ENCODE peak calls at places on chromosomes 4 and X, in ten cellular contexts. F is upper lobe of left lung, K is breast epithelium, R is H1, W is HCT116, C is suprapubic skin, Z is esophagus muscularis mucosa, X is K562, H is sigmoid colon, E is stomach. Q is an unnamed sample.

GRCh38 chr4:112002301-112002700 is 143.0 kb upstream of the FAM241A start:
- DNase-seq in F (no peak), K (no peak), R (no peak), W (no peak), C (no peak), Z (no peak), X (no peak), H (no peak), E (no peak), Q (no peak)

GRCh38 chr4:137394000-137394399 is 138.3 kb downstream of the PCDH18 start:
- DNase-seq in F (no peak), K (no peak), R (no peak), W (no peak), C (no peak), Z (no peak), X (no peak), H (no peak), E (no peak), Q (no peak)

GRCh38 chr4:16165931-16166330 is 60.3 kb downstream of the TAPT1 start:
- DNase-seq in F (no peak), K (no peak), R (no peak), W (no peak), C (no peak), Z (no peak), X (no peak), H (no peak), E (no peak), Q (no peak)

GRCh38 chr4:77651820-77652219 is 46.2 kb downstream of the CXCL13 start:
- DNase-seq in F (no peak), K (no peak), R (no peak), W (no peak), C (no peak), Z (no peak), X (no peak), H (no peak), E (no peak), Q (no peak)

GRCh38 chrX:23668335-23668734 is 1.0 kb downstream of the PRDX4 start:
- DNase-seq in F (no peak), K (no peak), R (no peak), W (no peak), C (no peak), Z (no peak), X (peak), H (no peak), E (no peak), Q (no peak)

GRCh38 chr4:183241322-183241640 is 78.8 kb downstream of the CLDN22 start:
- DNase-seq in F (no peak), K (no peak), R (no peak), W (peak), C (no peak), Z (no peak), X (peak), H (no peak), E (no peak), Q (no peak)

GRCh38 chrX:69546978-69547377 is 42.9 kb downstream of the NALF2 start:
- DNase-seq in F (no peak), K (no peak), R (no peak), W (no peak), C (no peak), Z (no peak), X (no peak), H (no peak), E (no peak), Q (no peak)

GRCh38 chr4:53908661-53909078 is 155.7 kb downstream of the CHIC2 start:
- DNase-seq in F (peak), K (no peak), R (no peak), W (peak), C (no peak), Z (no peak), X (peak), H (peak), E (peak), Q (peak)

GRCh38 chrX:136028383-136028984 is 43.2 kb downstream of the SLC9A6 start:
- DNase-seq in F (no peak), K (no peak), R (no peak), W (peak), C (no peak), Z (no peak), X (peak), H (no peak), E (no peak), Q (peak)

GRCh38 chr4:11768251-11768972 is 339.7 kb upstream of the HS3ST1 start:
- DNase-seq in F (no peak), K (no peak), R (no peak), W (no peak), C (no peak), Z (no peak), X (no peak), H (no peak), E (no peak), Q (no peak)

GRCh38 chr4:85932371-85933305 is 427.2 kb downstream of the MAPK10 start:
- DNase-seq in F (peak), K (no peak), R (no peak), W (no peak), C (no peak), Z (no peak), X (no peak), H (no peak), E (peak), Q (no peak)

GRCh38 chr4:102139932-102140331 is 205.3 kb downstream of the SLC39A8 start:
- DNase-seq in F (no peak), K (no peak), R (no peak), W (peak), C (no peak), Z (no peak), X (no peak), H (no peak), E (no peak), Q (no peak)

DNA sequence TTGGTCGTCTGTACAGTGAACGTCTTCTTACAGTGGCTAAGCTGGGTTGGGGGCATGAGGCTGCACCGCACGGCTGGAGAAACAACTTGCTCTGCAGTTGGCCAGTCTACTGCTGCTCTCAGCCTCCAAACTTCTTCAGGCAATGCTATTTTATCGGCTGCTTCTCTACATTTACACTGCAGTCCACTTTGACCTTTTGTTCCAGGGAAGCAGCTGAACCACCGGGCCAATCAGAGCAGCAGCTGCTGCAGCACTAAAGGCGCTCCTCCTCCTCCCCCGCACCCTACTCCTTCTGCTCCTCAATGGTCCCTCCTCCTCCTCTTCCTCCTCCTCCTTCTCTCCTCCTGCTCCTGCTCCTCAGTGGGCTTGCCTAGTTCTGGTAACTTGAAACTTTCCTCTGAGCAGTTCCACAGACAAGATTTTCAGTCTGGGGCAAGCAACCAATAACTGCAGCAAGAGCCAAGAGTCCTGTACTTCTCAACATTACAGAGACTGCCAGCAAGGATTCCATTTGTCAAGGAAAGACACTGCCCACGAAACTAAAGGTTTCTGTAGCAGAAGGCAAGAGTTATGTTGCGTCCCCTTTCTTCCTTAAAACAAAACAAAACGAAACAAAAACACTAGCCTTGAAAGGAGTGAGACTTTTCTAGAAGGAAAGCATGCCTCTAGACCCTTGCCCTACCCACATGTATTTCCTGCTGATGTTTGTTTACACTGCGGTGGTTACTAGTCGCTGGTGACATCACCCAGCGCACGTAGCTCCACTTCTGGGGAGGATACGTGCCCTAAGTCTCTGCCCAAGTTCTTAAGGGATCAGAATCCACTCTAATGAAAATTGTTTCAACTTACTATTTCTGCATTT is 125.7 kb upstream of the NAP1L5 start:
- DNase-seq in F (peak), K (peak), R (peak), W (peak), C (peak), Z (peak), X (peak), H (peak), E (peak), Q (peak)
- TF ChIP-seq POLR2A in F (peak), K (peak), R (no peak), W (no peak), C (peak), Z (peak), X (peak), H (peak), E (peak), Q (peak)

GRCh38 chr4:174561556-174561955 is 39.3 kb upstream of the HPGD start:
- DNase-seq in F (no peak), K (no peak), R (no peak), W (no peak), C (no peak), Z (no peak), X (no peak), H (no peak), E (no peak), Q (no peak)
- TF ChIP-seq POLR2AphosphoS5 in F (no peak), K (no peak), R (no peak), W (no peak), C (no peak), Z (no peak), X (no peak), H (no peak), E (no peak), Q (no peak)

GRCh38 chr4:40918330-40918729 is 168.6 kb downstream of the NSUN7 start:
- DNase-seq in F (peak), K (peak), R (no peak), W (no peak), C (peak), Z (no peak), X (no peak), H (peak), E (peak), Q (peak)

GRCh38 chr4:40916218-40916555 is 166.4 kb downstream of the NSUN7 start:
- DNase-seq in F (no peak), K (no peak), R (no peak), W (no peak), C (peak), Z (no peak), X (no peak), H (no peak), E (no peak), Q (no peak)

GRCh38 chr4:40915318-40916217 is 165.8 kb downstream of the NSUN7 start:
- DNase-seq in F (no peak), K (no peak), R (no peak), W (no peak), C (no peak), Z (no peak), X (no peak), H (peak), E (no peak), Q (no peak)

GRCh38 chr4:40912455-40913055 is 162.8 kb downstream of the NSUN7 start:
- DNase-seq in F (no peak), K (no peak), R (no peak), W (no peak), C (no peak), Z (no peak), X (no peak), H (no peak), E (no peak), Q (no peak)

GRCh38 chr4:40916880-40917279 is 167.1 kb downstream of the NSUN7 start:
- DNase-seq in F (peak), K (no peak), R (peak), W (peak), C (no peak), Z (no peak), X (peak), H (no peak), E (peak), Q (no peak)
- H3K27ac ChIP-seq in F (no peak), K (peak), R (no peak), W (no peak), C (no peak), Z (no peak), X (no peak), H (no peak), E (no peak), Q (no peak)

GRCh38 chrX:153925387-153925738 is 701 bp downstream of the ARHGAP4 start:
- DNase-seq in F (no peak), K (no peak), R (no peak), W (no peak), C (no peak), Z (no peak), X (no peak), H (no peak), E (no peak), Q (no peak)

GRCh38 chrX:153927686-153927935 is 1.5 kb upstream of the ARHGAP4 start:
- DNase-seq in F (no peak), K (no peak), R (no peak), W (no peak), C (no peak), Z (no peak), X (no peak), H (no peak), E (no peak), Q (no peak)

GRCh38 chrX:153926863-153927685 is 1.0 kb upstream of the ARHGAP4 start:
- DNase-seq in F (peak), K (peak), R (no peak), W (no peak), C (no peak), Z (no peak), X (peak), H (peak), E (peak), Q (no peak)

GRCh38 chrX:153926594-153926862 is 464 bp upstream of the ARHGAP4 start:
- DNase-seq in F (no peak), K (no peak), R (no peak), W (no peak), C (no peak), Z (no peak), X (no peak), H (no peak), E (no peak), Q (no peak)

GRCh38 chrX:153925739-153926593 is at the start of gene ARHGAP4:
- DNase-seq in F (no peak), K (no peak), R (no peak), W (peak), C (no peak), Z (no peak), X (peak), H (no peak), E (no peak), Q (no peak)
- TF ChIP-seq POLR2A in F (no peak), K (no peak), R (no peak), W (peak), C (no peak), Z (no peak), X (peak), H (no peak), E (no peak), Q (no peak)

GRCh38 chr4:51845736-51846135 is 2.8 kb downstream of the DCUN1D4 start:
- DNase-seq in F (no peak), K (no peak), R (no peak), W (no peak), C (no peak), Z (no peak), X (no peak), H (no peak), E (no peak), Q (no peak)

GRCh38 chr4:51845055-51845426 is 2.1 kb downstream of the DCUN1D4 start:
- DNase-seq in F (no peak), K (no peak), R (no peak), W (no peak), C (no peak), Z (no peak), X (no peak), H (no peak), E (no peak), Q (no peak)

GRCh38 chr4:51842554-51843308 is at the start of gene DCUN1D4:
- DNase-seq in F (peak), K (peak), R (peak), W (peak), C (peak), Z (peak), X (peak), H (peak), E (peak), Q (peak)

GRCh38 chr4:51843309-51844156 is 580 bp downstream of the DCUN1D4 start:
- DNase-seq in F (peak), K (peak), R (no peak), W (no peak), C (peak), Z (peak), X (peak), H (peak), E (peak), Q (peak)

GRCh38 chr4:51844157-51845054 is 1.5 kb downstream of the DCUN1D4 start:
- DNase-seq in F (peak), K (peak), R (peak), W (peak), C (peak), Z (peak), X (peak), H (peak), E (peak), Q (peak)
- TF ChIP-seq POLR2AphosphoS5 in F (no peak), K (no peak), R (peak), W (peak), C (no peak), Z (peak), X (peak), H (peak), E (peak), Q (peak)

GRCh38 chr4:24791043-24791442 is 4.3 kb upstream of the SOD3 start:
- DNase-seq in F (no peak), K (no peak), R (no peak), W (no peak), C (no peak), Z (peak), X (no peak), H (no peak), E (no peak), Q (no peak)

GRCh38 chr4:24794111-24794860 is 1.1 kb upstream of the SOD3 start:
- DNase-seq in F (no peak), K (no peak), R (no peak), W (no peak), C (peak), Z (no peak), X (no peak), H (peak), E (no peak), Q (no peak)

GRCh38 chr4:24794916-24795665 is at the start of gene SOD3:
- DNase-seq in F (peak), K (peak), R (peak), W (no peak), C (peak), Z (peak), X (peak), H (peak), E (peak), Q (peak)

GRCh38 chr4:24792552-24792951 is 2.8 kb upstream of the SOD3 start:
- DNase-seq in F (no peak), K (no peak), R (no peak), W (no peak), C (no peak), Z (no peak), X (no peak), H (no peak), E (no peak), Q (no peak)

DNA sequence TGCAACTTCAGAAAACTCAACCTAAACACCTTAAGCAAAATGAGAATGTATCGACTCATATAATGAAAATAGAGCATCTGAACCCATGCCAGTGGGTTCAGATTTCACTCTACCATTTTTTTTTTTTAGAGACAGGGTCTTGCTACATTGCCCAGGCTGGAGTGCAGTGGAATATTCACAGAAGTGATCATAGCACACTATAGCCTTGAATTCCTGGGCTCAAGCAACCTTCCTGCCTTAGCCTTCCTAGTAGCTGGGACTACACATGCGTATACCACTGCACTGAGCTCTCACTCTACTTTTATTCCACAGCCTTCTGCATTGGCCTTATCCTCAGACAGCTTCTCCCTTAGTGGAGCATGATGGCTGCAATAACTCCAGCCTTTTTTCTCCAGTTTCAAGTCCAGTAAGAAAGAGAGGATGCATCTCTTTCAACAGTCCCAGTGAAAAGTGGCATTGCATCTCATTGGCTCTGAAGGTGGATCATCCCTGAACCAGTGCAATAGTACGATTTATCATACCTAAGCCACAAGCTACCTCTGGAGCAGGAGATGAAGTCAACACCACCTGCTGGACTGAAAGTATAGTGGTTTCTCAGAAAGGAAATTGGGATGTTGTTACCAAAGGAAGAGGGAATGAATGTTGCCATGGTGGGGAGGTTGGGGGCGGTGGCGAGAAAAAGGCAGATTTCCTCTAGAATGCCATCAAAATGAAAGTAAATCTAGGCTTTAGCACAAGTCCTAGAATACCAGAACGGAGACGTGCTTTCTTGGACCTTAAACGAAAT is 2.0 kb upstream of the SOD3 start:
- DNase-seq in F (no peak), K (no peak), R (no peak), W (peak), C (no peak), Z (no peak), X (peak), H (no peak), E (no peak), Q (no peak)
- H3K27ac ChIP-seq in F (no peak), K (peak), R (no peak), W (no peak), C (peak), Z (peak), X (no peak), H (peak), E (peak), Q (no peak)

Q was measured in prostate gland.